ENCODE peak calls at places on chromosomes 16 and 17, in eight cellular contexts. Q, I, G, J, U, H, T and D are unnamed samples.

GRCh38 chr17:74851612-74852236 is 8.0 kb downstream of the GRIN2C start:
- DNase-seq in Q (no peak), I (no peak), G (no peak), J (no peak), U (no peak), H (peak; percentile 71), T (no peak), D (no peak)

GRCh38 chr17:45132569-45133463 is 501 bp upstream of the PLCD3 start:
- DNase-seq in Q (peak; percentile 68), I (peak; percentile 77), G (peak; percentile 76), J (peak; percentile 86), U (peak; percentile 91), H (peak; percentile 69), T (no peak), D (peak; percentile 86)

GRCh38 chr17:35057332-35057915 is 6.1 kb downstream of the RFFL start:
- DNase-seq in Q (no peak), I (no peak), G (no peak), J (no peak), U (no peak), H (no peak), T (no peak), D (no peak)

GRCh38 chr16:58222532-58223316 is 24.8 kb upstream of the CSNK2A2 start:
- DNase-seq in Q (no peak), I (no peak), G (no peak), J (no peak), U (no peak), H (no peak), T (no peak), D (no peak)

GRCh38 chr17:49723423-49723822 is 15.7 kb upstream of the SLC35B1 start:
- DNase-seq in Q (no peak), I (no peak), G (no peak), J (peak; percentile 65), U (peak; percentile 70), H (no peak), T (no peak), D (peak; percentile 77)

GRCh38 chr17:40399185-40399584 is 18.5 kb downstream of the TOP2A start:
- DNase-seq in Q (no peak), I (peak; percentile 29), G (no peak), J (no peak), U (no peak), H (peak; percentile 19), T (no peak), D (no peak)

GRCh38 chr17:78108726-78109488 is 19.6 kb downstream of the TMC6 start:
- DNase-seq in Q (no peak), I (no peak), G (no peak), J (no peak), U (no peak), H (no peak), T (no peak), D (no peak)

GRCh38 chr16:54242199-54242598 is 44.4 kb downstream of the IRX3 start:
- DNase-seq in Q (no peak), I (no peak), G (no peak), J (no peak), U (no peak), H (no peak), T (no peak), D (no peak)

GRCh38 chr17:75182319-75182568 is 515 bp downstream of the SUMO2 start:
- DNase-seq in Q (peak; percentile 18), I (no peak), G (no peak), J (no peak), U (peak; percentile 76), H (no peak), T (no peak), D (no peak)

GRCh38 chr17:67194134-67194533 is 50.9 kb downstream of the HELZ start:
- DNase-seq in Q (no peak), I (peak; percentile 84), G (no peak), J (no peak), U (no peak), H (no peak), T (no peak), D (no peak)